ENCODE peak calls at places on chromosomes 1 and 21, in eight cellular contexts. F, U, G, Q, Z, S, M and J are unnamed samples.
A peak's percentile ranks its signal among the peaks of the same experiment; 100 is the strongest.

GRCh38 chr1:116910379-116911165 is 856 bp downstream of the PTGFRN start:
- DNase-seq in Z (no peak), F (peak; percentile 26), G (peak; percentile 46), Q (no peak), S (peak; percentile 45), U (peak; percentile 21), M (peak; percentile 79), J (peak; percentile 60)

GRCh38 chr21:35643176-35643575 is 417.1 kb downstream of the SETD4 start:
- DNase-seq in M (no peak), G (peak; percentile 60), S (no peak), Z (no peak), F (no peak), U (no peak), Q (peak; percentile 39), J (no peak)

GRCh38 chr1:201141418-201141817 is 12.9 kb downstream of the TMEM9 start:
- DNase-seq in S (no peak), Z (no peak), F (no peak), G (no peak), M (no peak), Q (no peak), U (no peak), J (no peak)

GRCh38 chr21:45111703-45112102 is 37.3 kb downstream of the ADARB1 start:
- DNase-seq in G (no peak), Z (no peak), M (no peak), Q (no peak), F (no peak), U (no peak), S (no peak), J (no peak)

GRCh38 chr1:244180256-244180655 is 129.2 kb downstream of the ZBTB18 start:
- DNase-seq in M (no peak), G (peak; percentile 49), U (no peak), S (no peak), Z (peak; percentile 23), Q (peak; percentile 80), F (no peak), J (no peak)

GRCh38 chr1:184743062-184743756 is 11.4 kb downstream of the EDEM3 start:
- DNase-seq in Q (peak; percentile 11), Z (no peak), S (no peak), G (no peak), F (peak; percentile 81), M (no peak), U (no peak), J (no peak)

GRCh38 chr1:11682287-11682771 is 1.4 kb upstream of the MAD2L2 start:
- DNase-seq in U (no peak), Q (no peak), G (no peak), S (no peak), Z (no peak), M (peak; percentile 96), F (no peak), J (no peak)

GRCh38 chr21:34887729-34888568 is 161.2 kb downstream of the RUNX1 start:
- DNase-seq in Q (peak; percentile 99), F (peak; percentile 86), Z (peak; percentile 93), S (peak; percentile 87), M (peak; percentile 35), G (peak; percentile 99), U (peak; percentile 44), J (peak; percentile 94)

GRCh38 chr1:10973552-10973951 is 38.9 kb upstream of the TARDBP start:
- DNase-seq in S (peak; percentile 68), Q (no peak), G (peak; percentile 90), F (no peak), M (peak; percentile 67), Z (peak; percentile 38), U (no peak), J (no peak)

DNA sequence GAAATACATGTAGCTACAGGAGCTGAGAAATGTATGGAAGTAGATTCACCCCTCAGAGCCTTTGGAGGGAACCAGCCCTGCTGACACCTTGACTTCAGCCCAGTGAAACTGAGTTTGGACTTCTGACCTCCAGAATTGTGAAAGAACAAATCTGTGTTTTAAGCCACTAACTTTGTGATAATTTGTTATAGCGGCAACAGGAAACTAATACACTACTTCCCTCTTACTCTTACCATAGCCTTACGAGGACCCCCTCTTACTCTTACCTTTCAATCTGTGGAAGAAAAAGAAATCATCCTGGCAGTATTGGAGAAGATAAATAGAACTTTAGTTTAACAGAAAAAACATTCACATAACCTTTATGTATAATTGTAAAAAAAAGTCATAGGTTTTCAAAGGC is 353.6 kb upstream of the USP24 start:
- DNase-seq in G (no peak), U (no peak), S (no peak), M (no peak), F (no peak), Z (no peak), Q (no peak), J (no peak)
- TF ChIP-seq CTCF in G (no peak), U (no peak), S (no peak), M (no peak), F (no peak), Z (no peak), Q (no peak), J (no peak)

GRCh38 chr1:172382406-172382805 is 38.1 kb upstream of the C1orf105 start:
- DNase-seq in U (no peak), M (no peak), Z (no peak), F (no peak), G (no peak), Q (no peak), S (no peak), J (no peak)

GRCh38 chr1:172382949-172383348 is 37.5 kb upstream of the C1orf105 start:
- DNase-seq in Q (no peak), S (no peak), Z (no peak), F (no peak), M (no peak), G (no peak), U (no peak), J (no peak)

GRCh38 chr1:172378109-172378755 is 42.3 kb upstream of the C1orf105 start:
- DNase-seq in U (no peak), S (no peak), Z (no peak), M (no peak), F (no peak), Q (no peak), G (peak; percentile 25), J (no peak)

GRCh38 chr1:172381981-172382380 is 38.5 kb upstream of the C1orf105 start:
- DNase-seq in G (peak; percentile 23), F (no peak), M (no peak), Z (no peak), S (no peak), U (no peak), Q (peak; percentile 28), J (no peak)

DNA sequence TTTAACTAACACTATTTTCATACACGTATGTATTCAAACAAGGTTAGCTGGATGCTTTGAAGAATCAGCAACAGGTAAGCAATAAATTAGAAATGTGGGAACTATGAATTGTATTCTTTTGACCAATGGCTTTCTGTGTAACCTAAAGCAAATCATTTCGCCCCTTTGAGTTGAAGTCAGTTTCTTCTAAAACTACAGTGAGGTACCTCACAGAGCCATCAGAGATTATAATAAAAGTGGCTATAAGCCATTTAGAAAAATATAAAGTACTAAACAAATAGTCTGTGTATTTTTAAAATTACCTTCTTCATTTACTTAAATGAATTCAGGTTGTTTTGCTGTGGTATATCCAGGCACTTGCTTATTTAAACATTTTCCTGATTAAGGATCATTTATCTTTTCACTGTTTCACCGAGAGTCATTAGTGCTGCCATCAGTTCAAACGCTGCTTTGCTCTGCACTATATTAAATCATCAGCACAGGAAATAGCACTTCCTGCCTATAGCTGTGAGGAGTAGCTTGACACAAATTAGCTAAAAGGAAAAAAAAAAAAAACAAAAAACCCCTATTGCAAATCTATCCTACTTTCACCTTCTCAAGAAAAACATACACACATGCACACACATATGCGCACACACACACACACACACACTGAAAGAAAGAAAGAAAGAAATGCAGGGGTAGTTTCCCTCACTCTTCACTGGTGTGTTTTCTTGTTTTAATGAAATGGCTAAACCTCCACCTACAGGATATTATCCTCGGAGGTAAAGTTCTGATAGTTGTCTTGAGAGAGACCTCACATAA is 39.8 kb upstream of the C1orf105 start:
- DNase-seq in S (no peak), G (no peak), M (no peak), Q (no peak), Z (no peak), F (peak; percentile 85), U (no peak), J (peak; percentile 40)
- TF ChIP-seq CTCF in S (no peak), G (no peak), M (no peak), Q (no peak), Z (no peak), F (no peak), U (no peak), J (no peak)

GRCh38 chr1:19877821-19878636 is 4.2 kb upstream of the OTUD3 start:
- DNase-seq in F (no peak), S (no peak), G (peak; percentile 33), Z (no peak), U (no peak), M (peak; percentile 25), Q (no peak), J (no peak)

GRCh38 chr1:19882111-19883071 is at the start of gene OTUD3:
- DNase-seq in G (peak; percentile 99), S (peak; percentile 94), F (peak; percentile 98), U (peak; percentile 97), M (peak; percentile 99), Z (peak; percentile 94), Q (peak; percentile 97), J (peak; percentile 95)

GRCh38 chr1:19877351-19877750 is 4.8 kb upstream of the OTUD3 start:
- DNase-seq in G (no peak), S (no peak), Q (no peak), F (no peak), Z (no peak), M (no peak), U (no peak), J (no peak)

GRCh38 chr1:19879227-19879626 is 3.0 kb upstream of the OTUD3 start:
- DNase-seq in F (no peak), Z (no peak), M (no peak), U (no peak), S (no peak), G (no peak), Q (no peak), J (no peak)

DNA sequence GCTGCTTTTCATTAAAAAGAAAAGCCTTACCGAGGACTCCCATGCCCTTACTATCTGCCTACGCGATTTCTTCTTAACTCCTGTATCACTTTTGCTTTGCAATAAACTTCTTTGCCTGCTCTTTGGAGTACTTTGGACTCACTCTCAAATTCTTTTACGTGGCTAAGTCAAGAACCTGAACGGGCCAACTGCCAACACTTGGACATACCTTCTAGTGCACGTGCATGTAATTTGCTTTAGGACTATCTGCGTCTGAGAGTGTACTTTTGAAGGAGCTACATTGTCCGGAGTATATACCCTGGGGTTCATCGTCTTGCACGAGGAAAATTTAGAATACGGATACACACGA is 3.6 kb upstream of the OTUD3 start:
- DNase-seq in F (no peak), Q (no peak), S (no peak), Z (no peak), U (no peak), M (no peak), G (no peak), J (no peak)
- TF ChIP-seq CTCF in F (no peak), Q (no peak), S (no peak), Z (no peak), U (no peak), M (no peak), G (no peak), J (no peak)

DNA sequence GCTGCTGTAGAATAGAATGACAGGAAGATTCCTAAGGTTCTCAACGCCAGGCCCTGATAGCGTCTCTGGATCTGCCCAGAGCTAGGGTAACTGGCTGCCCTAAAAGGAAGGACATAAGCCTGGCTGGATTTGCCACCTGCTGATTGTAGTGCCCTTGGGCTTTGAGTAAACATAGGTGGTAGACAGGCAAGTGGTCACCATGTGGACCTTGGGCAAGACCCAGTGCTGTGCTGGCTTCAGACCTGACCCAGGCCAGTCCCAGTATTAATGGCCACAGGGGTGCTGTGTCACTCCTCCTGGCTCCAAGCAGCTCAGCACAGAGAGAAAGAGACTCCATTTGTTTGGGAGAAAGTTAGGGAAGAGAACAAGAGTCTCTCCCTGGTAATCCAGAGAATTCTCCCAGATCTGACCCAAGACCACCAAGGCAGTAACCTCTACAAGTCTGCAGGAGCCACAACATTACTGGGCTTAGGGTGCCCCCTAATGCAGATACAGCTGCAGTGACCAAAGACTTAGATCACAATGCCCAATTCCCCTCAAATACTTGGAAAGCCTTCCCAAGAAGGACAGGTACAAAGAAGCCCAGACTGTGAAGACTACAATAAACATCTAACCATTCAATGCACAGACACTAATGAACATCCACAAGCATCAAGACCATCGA is 44.5 kb downstream of the PHTF1 start:
- DNase-seq in M (peak; percentile 25), S (no peak), Q (no peak), U (no peak), Z (no peak), F (no peak), G (no peak), J (no peak)
- TF ChIP-seq CTCF in M (peak; percentile 64), S (no peak), Q (peak; percentile 6), U (no peak), Z (no peak), F (no peak), G (no peak), J (no peak)